ENCODE peak calls at places on chromosomes 12 and 14, in four cellular contexts. E is endodermal cell, Y is ascending aorta, D is cardiac fibroblast. A is an unnamed sample.

GRCh38 chr12:49842519-49843352 is at the start of gene BCDIN3D:
- DNase-seq in E (peak), Y (peak), D (peak), A (peak)

GRCh38 chr14:68770553-68771286 is 22.1 kb downstream of the ZFP36L1 start:
- DNase-seq in E (no peak), Y (no peak), D (no peak), A (no peak)

GRCh38 chr12:93577222-93577621 is 4.7 kb downstream of the SOCS2 start:
- DNase-seq in E (no peak), Y (no peak), D (no peak), A (no peak)

GRCh38 chr12:113387631-113388030 is 16.1 kb downstream of the SDS start:
- DNase-seq in E (no peak), Y (no peak), D (no peak), A (no peak)

GRCh38 chr12:52890417-52890816 is 14.5 kb downstream of the KRT8 start:
- DNase-seq in E (peak), Y (no peak), D (no peak), A (no peak)

GRCh38 chr12:13340149-13340548 is 143.6 kb downstream of the EMP1 start:
- DNase-seq in E (no peak), Y (no peak), D (peak), A (no peak)

GRCh38 chr12:41699658-41700057 is 445.0 kb downstream of the GXYLT1 start:
- DNase-seq in E (no peak), Y (no peak), D (no peak), A (no peak)

GRCh38 chr12:87150969-87151662 is 878.1 kb downstream of the C12orf50 start:
- DNase-seq in E (peak), Y (no peak), D (no peak), A (no peak)

GRCh38 chr12:124303579-124304313 is 8.9 kb downstream of the RFLNA start:
- DNase-seq in E (peak), Y (no peak), D (no peak), A (no peak)

GRCh38 chr12:19885092-19885813 is 446.0 kb downstream of the AEBP2 start:
- DNase-seq in E (no peak), Y (no peak), D (no peak), A (peak)

GRCh38 chr12:123474493-123475255 is 16.7 kb downstream of the SNRNP35 start:
- DNase-seq in E (no peak), Y (no peak), D (no peak), A (no peak)

GRCh38 chr12:114396153-114396868 is 9.6 kb downstream of the TBX5 start:
- DNase-seq in E (peak), Y (no peak), D (no peak), A (no peak)

GRCh38 chr14:94066089-94066676 is 14.8 kb downstream of the DDX24 start:
- DNase-seq in E (peak), Y (no peak), D (no peak), A (no peak)

GRCh38 chr14:69281450-69282169 is 21.7 kb downstream of the GALNT16 start:
- DNase-seq in E (peak), Y (peak), D (no peak), A (peak)

GRCh38 chr12:48980389-48980952 is 2.3 kb downstream of the WNT1 start:
- DNase-seq in E (peak), Y (no peak), D (no peak), A (no peak)

GRCh38 chr12:4586500-4586899 is 24.5 kb downstream of the DYRK4 start:
- DNase-seq in E (no peak), Y (no peak), D (no peak), A (no peak)

GRCh38 chr12:52975820-52976573 is 27.1 kb downstream of the KRT18 start:
- DNase-seq in E (peak), Y (no peak), D (peak), A (peak)

GRCh38 chr12:126910570-126910969 is 1356.4 kb upstream of the TMEM132C start:
- DNase-seq in E (no peak), Y (no peak), D (no peak), A (no peak)

GRCh38 chr12:116264525-116265070 is 12.9 kb downstream of the MED13L start:
- DNase-seq in E (peak), Y (no peak), D (no peak), A (no peak)

GRCh38 chr12:120286768-120287490 is 4.8 kb downstream of the RNU4-2 start:
- DNase-seq in E (peak), Y (no peak), D (no peak), A (no peak)

GRCh38 chr12:120292411-120292660 is 633 bp upstream of the RNU4-2 start:
- DNase-seq in E (no peak), Y (no peak), D (no peak), A (no peak)

GRCh38 chr12:120287491-120287890 is 4.2 kb downstream of the RNU4-2 start:
- DNase-seq in E (peak), Y (no peak), D (no peak), A (no peak)

GRCh38 chr12:120292661-120293531 is at the start of gene RNU4-1:
- DNase-seq in E (peak), Y (peak), D (peak), A (peak)

GRCh38 chr12:120290541-120291312 is 976 bp downstream of the RNU4-2 start:
- DNase-seq in E (peak), Y (no peak), D (no peak), A (no peak)
- TF ChIP-seq CTCF in E (no peak), Y (no peak), D (no peak), A (no peak)

DNA sequence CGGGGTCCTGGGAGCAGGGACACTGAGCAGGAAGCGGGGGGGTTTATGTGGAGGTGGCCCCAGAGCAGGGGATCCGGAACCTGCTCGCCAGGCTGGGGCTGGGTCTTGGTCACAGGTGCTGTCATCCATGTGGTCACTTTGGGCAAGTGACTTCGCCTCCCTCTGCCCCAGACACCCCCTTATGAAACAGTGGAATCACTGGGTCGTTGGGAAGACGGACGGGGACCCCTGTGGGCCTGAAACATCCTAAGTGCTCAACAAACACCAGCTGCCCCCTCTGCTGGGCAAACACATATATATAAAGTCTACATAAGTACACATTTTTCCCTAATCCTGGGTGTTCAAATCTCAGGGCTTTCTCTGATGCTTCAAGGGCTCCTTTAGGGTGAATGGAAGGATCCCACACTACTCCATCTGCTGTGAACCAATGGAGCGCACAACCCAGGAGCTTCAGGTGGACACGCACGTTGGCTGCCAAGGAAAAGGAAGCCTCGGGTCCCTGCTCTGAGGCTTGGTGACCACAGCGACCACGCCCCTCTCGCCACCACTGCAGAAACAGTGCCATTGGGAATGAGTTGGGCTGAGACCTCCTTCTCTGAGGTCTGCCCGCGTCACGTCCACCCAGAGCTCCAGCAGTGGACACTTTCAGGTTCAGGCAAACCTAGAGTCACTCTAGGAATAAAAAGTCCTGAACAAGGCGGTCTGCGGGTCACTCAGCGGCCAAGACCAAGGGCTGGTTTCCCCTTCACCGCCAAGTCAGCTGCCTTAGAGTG is 54.6 kb downstream of the CDC42BPB start:
- DNase-seq in E (no peak), Y (no peak), D (no peak), A (no peak)
- TF ChIP-seq CTCF in E (peak), Y (no peak), D (no peak), A (peak)

GRCh38 chr12:111173391-111174282 is 195.3 kb downstream of the PHETA1 start:
- DNase-seq in E (no peak), Y (no peak), D (no peak), A (no peak)

GRCh38 chr12:111171334-111171733 is 197.6 kb downstream of the PHETA1 start:
- DNase-seq in E (no peak), Y (no peak), D (no peak), A (no peak)

GRCh38 chr12:111175404-111175803 is 193.5 kb downstream of the PHETA1 start:
- DNase-seq in E (no peak), Y (no peak), D (no peak), A (no peak)

GRCh38 chr12:111171832-111172231 is 197.1 kb downstream of the PHETA1 start:
- DNase-seq in E (no peak), Y (no peak), D (no peak), A (no peak)

DNA sequence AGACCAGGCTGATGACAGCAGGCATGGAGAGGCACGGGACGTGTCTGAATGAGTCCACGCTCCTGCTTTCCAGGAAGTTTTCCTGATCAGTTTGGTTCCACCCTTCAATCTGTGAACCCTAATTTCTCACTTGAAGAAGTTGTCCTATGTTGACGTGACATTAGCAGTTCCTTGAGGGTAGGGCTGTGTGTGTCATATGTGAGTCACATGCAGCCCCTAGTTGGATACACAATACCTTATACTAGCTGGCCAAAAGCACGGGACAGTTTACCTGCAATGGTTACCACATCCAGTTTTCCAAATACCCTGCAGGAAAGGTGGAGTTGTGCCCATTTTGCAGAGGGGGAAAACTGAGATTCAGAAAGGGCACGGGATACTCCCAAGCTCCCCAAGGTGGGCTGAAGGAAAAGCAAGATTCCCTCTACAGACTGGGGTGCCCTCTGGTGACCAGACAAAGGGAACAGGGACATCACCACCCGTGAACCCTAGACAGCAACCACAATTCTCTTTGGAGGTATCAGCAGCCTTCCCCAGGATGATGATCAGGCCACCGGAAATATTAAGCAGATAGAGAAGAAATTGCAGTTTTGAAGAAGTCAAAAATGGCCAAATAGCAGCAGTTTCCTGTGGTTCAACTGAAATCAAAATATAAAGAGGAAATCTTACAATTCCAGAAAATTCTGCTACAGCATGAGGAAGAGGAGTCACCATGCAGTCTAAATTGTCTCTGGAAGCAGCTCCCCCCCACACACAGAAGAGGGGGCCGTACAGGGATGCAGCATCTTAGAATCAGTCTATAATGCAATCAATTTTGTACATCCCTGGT is 194.4 kb downstream of the PHETA1 start:
- DNase-seq in E (peak), Y (no peak), D (peak), A (no peak)
- TF ChIP-seq CTCF in E (peak), Y (no peak), D (peak), A (peak)

GRCh38 chr12:8770499-8770898 is 51.9 kb upstream of the A2ML1 start:
- DNase-seq in E (no peak), Y (no peak), D (no peak), A (no peak)

GRCh38 chr12:8773456-8773855 is 49.0 kb upstream of the A2ML1 start:
- DNase-seq in E (no peak), Y (no peak), D (no peak), A (no peak)

DNA sequence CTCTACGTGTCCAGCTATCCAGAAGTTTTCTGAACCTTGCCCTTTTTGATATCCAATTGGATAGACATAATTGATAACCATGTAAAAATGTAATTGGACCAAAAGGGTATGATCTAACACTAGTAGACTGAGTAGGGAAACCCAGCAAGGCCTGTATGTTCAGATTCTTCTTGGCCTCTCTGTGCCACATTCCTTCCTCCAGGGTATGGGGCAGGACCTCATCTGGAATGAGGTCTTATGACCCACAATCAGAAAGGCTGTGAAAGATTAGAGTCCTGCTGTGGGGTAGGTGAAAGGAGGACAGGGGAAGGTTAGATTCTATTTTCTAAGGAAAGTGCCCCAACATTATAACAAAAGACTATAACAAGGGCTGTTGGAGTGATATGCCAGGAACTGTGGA is 51.3 kb upstream of the A2ML1 start:
- DNase-seq in E (no peak), Y (no peak), D (no peak), A (no peak)
- TF ChIP-seq CTCF in E (peak), Y (no peak), D (no peak), A (peak)

GRCh38 chr12:54571166-54571856 is 17.1 kb downstream of the PPP1R1A start:
- DNase-seq in E (peak), Y (no peak), D (peak), A (peak)
- TF ChIP-seq CTCF in E (peak), Y (no peak), D (no peak), A (no peak)

A was measured in choroid plexus epithelial cell.